ENCODE peak calls at places on chromosomes 4 and X, in five cellular contexts. H is HCT116; C is CD8-positive, alpha-beta T cell; V is prostate gland; U is Panc1. K is an unnamed sample.

GRCh38 chr4:169314906-169315305 is 44.1 kb upstream of the SH3RF1 start:
- DNase-seq in U (no peak), H (peak; percentile 37), V (peak; percentile 56), C (no peak), K (peak; percentile 96)

GRCh38 chr4:182671231-182671630 is 246.0 kb downstream of the DCTD start:
- DNase-seq in H (no peak), U (no peak), C (no peak), V (no peak), K (no peak)

GRCh38 chrX:49838374-49838773 is 9.3 kb downstream of the PAGE4 start:
- DNase-seq in U (peak; percentile 12), V (no peak), H (peak; percentile 16), C (no peak), K (peak; percentile 6)

GRCh38 chrX:154036513-154036912 is 16.8 kb upstream of the IRAK1 start:
- DNase-seq in C (peak; percentile 29), H (no peak), V (no peak), U (no peak), K (no peak)

GRCh38 chr4:3290476-3290875 is 2.3 kb upstream of the RGS12 start:
- DNase-seq in H (no peak), C (no peak), U (no peak), V (no peak), K (no peak)

GRCh38 chrX:148700021-148700420 is 199.6 kb downstream of the AFF2 start:
- DNase-seq in H (no peak), C (no peak), V (no peak), U (no peak), K (no peak)

GRCh38 chr4:71456841-71457240 is 118.0 kb downstream of the SLC4A4 start:
- DNase-seq in U (peak; percentile 1), H (no peak), V (peak; percentile 13), C (no peak), K (peak; percentile 9)

GRCh38 chrX:15977644-15978043 is 123.0 kb upstream of the AP1S2 start:
- DNase-seq in U (no peak), C (no peak), V (no peak), H (no peak), K (no peak)

GRCh38 chr4:121408-122084 is 2.8 kb upstream of the ZNF718 start:
- DNase-seq in C (peak; percentile 47), U (no peak), V (no peak), H (no peak), K (peak; percentile 18)

GRCh38 chrX:80816051-80816450 is 6.4 kb upstream of the BRWD3 start:
- DNase-seq in U (no peak), V (no peak), C (no peak), H (no peak), K (no peak)

GRCh38 chr4:151014521-151015457 is at the start of gene LRBA:
- DNase-seq in V (peak; percentile 89), H (peak; percentile 81), U (no peak), C (peak; percentile 86), K (peak; percentile 96)

GRCh38 chr4:1752284-1753041 is 31.1 kb downstream of the TACC3 start:
- DNase-seq in V (peak; percentile 62), H (no peak), C (no peak), U (no peak), K (no peak)

GRCh38 chrX:132602701-132603100 is 113.9 kb upstream of the MBNL3 start:
- DNase-seq in C (no peak), V (no peak), U (no peak), H (no peak), K (no peak)

GRCh38 chr4:152229782-152230289 is 306.1 kb downstream of the FBXW7 start:
- DNase-seq in C (no peak), V (no peak), U (no peak), H (no peak), K (no peak)

GRCh38 chr4:38870098-38870850 is 2.7 kb downstream of the FAM114A1 start:
- DNase-seq in H (no peak), U (no peak), V (no peak), C (no peak), K (no peak)

GRCh38 chr4:107863416-107863815 is 38.7 kb downstream of the SGMS2 start:
- DNase-seq in V (no peak), C (no peak), H (no peak), U (no peak), K (no peak)

GRCh38 chrX:105910563-105911105 is 88.3 kb downstream of the NRK start:
- DNase-seq in V (no peak), U (no peak), H (no peak), C (no peak), K (no peak)

GRCh38 chr4:55906999-55907398 is 41.7 kb upstream of the CEP135 start:
- DNase-seq in H (peak; percentile 64), V (no peak), C (no peak), U (no peak), K (no peak)

GRCh38 chr4:1939664-1940509 is 68.7 kb downstream of the NSD2 start:
- DNase-seq in U (no peak), C (no peak), H (peak; percentile 53), V (peak; percentile 25), K (no peak)

GRCh38 chr4:7367894-7368293 is 66.8 kb downstream of the PSAPL1 start:
- DNase-seq in C (no peak), U (no peak), H (no peak), V (no peak), K (no peak)

GRCh38 chr4:151218343-151218742 is 58.6 kb upstream of the PRSS48 start:
- DNase-seq in U (no peak), H (no peak), V (no peak), C (no peak), K (peak; percentile 12)

GRCh38 chr4:5995901-5996623 is 22.2 kb downstream of the C4orf50 start:
- DNase-seq in H (no peak), U (no peak), V (no peak), C (no peak), K (no peak)

GRCh38 chrX:15619053-15619772 is 18.5 kb upstream of the ACE2 start:
- DNase-seq in U (no peak), C (no peak), H (peak; percentile 76), V (peak; percentile 40), K (peak; percentile 88)

GRCh38 chr4:147736458-147736857 is 4.6 kb downstream of the ARHGAP10 start:
- DNase-seq in V (no peak), C (no peak), H (no peak), U (no peak), K (no peak)
- H3K4me3 ChIP-seq in V (no peak overlapping the region), C (no peak overlapping the region), H (no peak overlapping the region), U (no peak overlapping the region), K (no peak overlapping the region)

GRCh38 chr4:98603683-98604573 is 54.5 kb downstream of the TSPAN5 start:
- DNase-seq in C (no peak), U (no peak), V (no peak), H (no peak), K (no peak)
- H3K27ac ChIP-seq in C (no peak overlapping the region), U (no peak overlapping the region), V (no peak overlapping the region), H (no peak overlapping the region), K (no peak overlapping the region)

GRCh38 chr4:80305466-80305865 is 30.1 kb upstream of the CFAP299 start:
- DNase-seq in U (no peak), H (no peak), C (no peak), V (no peak), K (no peak)

GRCh38 chr4:80306255-80306654 is 29.3 kb upstream of the CFAP299 start:
- DNase-seq in H (no peak), U (no peak), C (no peak), V (no peak), K (no peak)

GRCh38 chr4:80307774-80308465 is 27.6 kb upstream of the CFAP299 start:
- DNase-seq in H (no peak), U (no peak), C (no peak), V (no peak), K (no peak)

GRCh38 chr4:80308466-80308822 is 27.1 kb upstream of the CFAP299 start:
- DNase-seq in C (no peak), V (no peak), H (no peak), U (no peak), K (no peak)

GRCh38 chr4:80307183-80307735 is 28.3 kb upstream of the CFAP299 start:
- DNase-seq in C (no peak), V (no peak), H (no peak), U (no peak), K (no peak)
- H3K4me3 ChIP-seq in C (no peak overlapping the region), V (no peak overlapping the region), H (no peak overlapping the region), U (no peak overlapping the region), K (no peak overlapping the region)

DNA sequence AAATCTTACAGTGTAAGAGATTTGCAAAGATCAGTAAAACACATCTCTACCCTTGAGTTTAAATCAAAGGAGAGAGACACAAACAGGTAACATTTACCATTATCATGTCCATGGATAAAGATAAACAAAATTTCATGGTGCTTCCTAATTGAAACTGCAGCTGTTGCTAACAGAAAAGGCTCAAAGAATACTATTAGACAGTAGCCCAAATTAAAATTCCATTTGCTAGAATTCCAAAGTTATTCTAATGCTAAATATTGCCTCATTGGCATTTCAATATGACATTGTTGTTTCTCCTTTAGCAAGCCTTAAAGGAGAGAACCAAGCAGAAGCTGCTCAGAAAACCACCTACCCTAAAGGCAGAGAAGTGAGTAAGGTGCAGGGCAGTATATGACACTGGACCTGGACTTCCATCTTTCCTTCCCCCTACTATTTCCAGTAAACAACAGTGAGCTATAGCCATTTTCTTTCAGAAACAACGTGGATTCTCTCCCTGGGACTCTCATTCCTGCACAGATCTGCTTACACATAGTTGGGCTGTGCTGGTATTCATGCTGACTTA is 19.5 kb upstream of the ZCCHC13 start:
- DNase-seq in C (no peak), H (no peak), V (no peak), U (no peak), K (no peak)
- H3K27ac ChIP-seq in C (no peak overlapping the region), H (no peak overlapping the region), V (no peak overlapping the region), U (peak overlapping the region; percentile 12), K (no peak overlapping the region)

GRCh38 chr4:75122424-75123014 is 189.6 kb downstream of the PARM1 start:
- DNase-seq in H (no peak), C (no peak), U (no peak), V (no peak), K (no peak)
- H3K4me3 ChIP-seq in H (no peak overlapping the region), C (no peak overlapping the region), U (no peak overlapping the region), V (no peak overlapping the region), K (no peak overlapping the region)

GRCh38 chr4:88166608-88167007 is 8.2 kb upstream of the ABCG2 start:
- DNase-seq in U (no peak), H (no peak), C (no peak), V (no peak), K (no peak)

GRCh38 chr4:88162636-88163035 is 4.2 kb upstream of the ABCG2 start:
- DNase-seq in V (no peak), U (no peak), C (no peak), H (no peak), K (peak; percentile 72)

GRCh38 chr4:88158360-88159136 is at the start of gene ABCG2:
- DNase-seq in U (no peak), V (no peak), H (no peak), C (no peak), K (peak; percentile 88)

GRCh38 chr4:88159137-88159725 is 792 bp upstream of the ABCG2 start:
- DNase-seq in C (no peak), U (no peak), H (peak; percentile 36), V (no peak), K (no peak)

DNA sequence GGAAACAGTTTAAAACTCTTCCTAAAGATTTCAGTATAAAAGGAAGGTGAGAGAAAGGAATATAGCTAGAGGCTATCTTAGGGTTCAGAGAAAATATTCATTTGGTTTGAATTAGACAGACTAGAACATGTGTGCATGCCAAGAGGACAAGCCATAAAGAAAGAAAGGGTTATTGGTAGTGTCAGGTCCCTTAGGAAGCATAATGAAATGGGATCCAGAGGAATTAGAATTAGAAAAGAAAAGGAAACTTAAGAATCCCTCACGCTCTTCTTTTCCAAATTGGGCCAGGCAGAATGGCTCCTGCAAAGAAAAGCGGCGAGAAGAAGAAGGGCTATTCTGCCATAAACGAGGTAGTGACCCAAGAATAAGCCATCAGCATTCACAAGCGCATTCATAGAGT is 4.8 kb upstream of the ABCG2 start:
- DNase-seq in U (no peak), C (no peak), V (no peak), H (no peak), K (no peak)
- H3K27ac ChIP-seq in U (peak overlapping the region; percentile 70), C (no peak overlapping the region), V (no peak overlapping the region), H (no peak overlapping the region), K (no peak overlapping the region)